ENCODE peak calls at places on chromosome 19, in four cellular contexts. One of them, this sample, is unnamed.

GRCh38 chr19:33724021-33724722 is 72.5 kb upstream of the KCTD15 start:
- DNase-seq in fibroblast of lung: no peak
- DNase-seq in epithelial cell of esophagus: no peak
- DNase-seq in fibroblast of the aortic adventitia: no peak
- DNase-seq in this sample: no peak

GRCh38 chr19:1221904-1222255 is 15.9 kb downstream of the CBARP start:
- DNase-seq in fibroblast of lung: no peak
- DNase-seq in fibroblast of the aortic adventitia: no peak
- DNase-seq in epithelial cell of esophagus: no peak
- DNase-seq in this sample: no peak

GRCh38 chr19:2636142-2636896 is 66.2 kb downstream of the GNG7 start:
- DNase-seq in fibroblast of lung: no peak
- DNase-seq in epithelial cell of esophagus: no peak
- DNase-seq in fibroblast of the aortic adventitia: no peak
- DNase-seq in this sample: no peak

GRCh38 chr19:45766919-45767346 is 2.1 kb downstream of the SIX5 start:
- DNase-seq in fibroblast of lung: no peak
- DNase-seq in epithelial cell of esophagus: peak; percentile 22
- DNase-seq in fibroblast of the aortic adventitia: no peak
- DNase-seq in this sample: no peak

GRCh38 chr19:44783545-44783944 is 5.9 kb downstream of the CBLC start:
- DNase-seq in epithelial cell of esophagus: no peak
- DNase-seq in fibroblast of lung: no peak
- DNase-seq in fibroblast of the aortic adventitia: no peak
- DNase-seq in this sample: no peak

GRCh38 chr19:1074512-1075283 is 7.7 kb downstream of the ARHGAP45 start:
- DNase-seq in fibroblast of lung: no peak
- DNase-seq in epithelial cell of esophagus: no peak
- DNase-seq in fibroblast of the aortic adventitia: no peak
- DNase-seq in this sample: peak; percentile 85

GRCh38 chr19:3146677-3147100 is 10.9 kb downstream of the GNA15 start:
- DNase-seq in fibroblast of the aortic adventitia: no peak
- DNase-seq in epithelial cell of esophagus: no peak
- DNase-seq in fibroblast of lung: no peak
- DNase-seq in this sample: no peak

GRCh38 chr19:56751078-56751489 is 79.5 kb upstream of the ZNF835 start:
- DNase-seq in fibroblast of lung: no peak
- DNase-seq in fibroblast of the aortic adventitia: no peak
- DNase-seq in epithelial cell of esophagus: no peak
- DNase-seq in this sample: no peak

GRCh38 chr19:48290341-48290922 is 20.6 kb downstream of the ZNF114 start:
- DNase-seq in epithelial cell of esophagus: peak; percentile 26
- DNase-seq in fibroblast of lung: peak; percentile 26
- DNase-seq in fibroblast of the aortic adventitia: peak; percentile 61
- DNase-seq in this sample: no peak

GRCh38 chr19:33727331-33728028 is 69.2 kb upstream of the KCTD15 start:
- DNase-seq in fibroblast of the aortic adventitia: no peak
- DNase-seq in epithelial cell of esophagus: no peak
- DNase-seq in fibroblast of lung: no peak
- DNase-seq in this sample: no peak

GRCh38 chr19:35560271-35560670 is 3.2 kb downstream of the ATP4A start:
- DNase-seq in fibroblast of the aortic adventitia: no peak
- DNase-seq in fibroblast of lung: no peak
- DNase-seq in epithelial cell of esophagus: no peak
- DNase-seq in this sample: no peak

GRCh38 chr19:53290758-53291549 is 23.4 kb upstream of the VN1R4 start:
- DNase-seq in fibroblast of the aortic adventitia: no peak
- DNase-seq in epithelial cell of esophagus: no peak
- DNase-seq in fibroblast of lung: no peak
- DNase-seq in this sample: no peak

GRCh38 chr19:46426035-46426505 is 2.7 kb downstream of the PNMA8C start:
- DNase-seq in fibroblast of lung: peak; percentile 47
- DNase-seq in epithelial cell of esophagus: no peak
- DNase-seq in fibroblast of the aortic adventitia: no peak
- DNase-seq in this sample: no peak

GRCh38 chr19:6765738-6766356 is 1.4 kb downstream of the SH2D3A start:
- DNase-seq in fibroblast of lung: no peak
- DNase-seq in epithelial cell of esophagus: peak; percentile 95
- DNase-seq in fibroblast of the aortic adventitia: no peak
- DNase-seq in this sample: no peak

GRCh38 chr19:21474671-21475181 is 30.7 kb upstream of the ZNF429 start:
- DNase-seq in fibroblast of lung: peak; percentile 73
- DNase-seq in epithelial cell of esophagus: peak; percentile 24
- DNase-seq in fibroblast of the aortic adventitia: peak; percentile 4
- DNase-seq in this sample: peak; percentile 18

GRCh38 chr19:44869728-44870470 is 21.2 kb upstream of the TOMM40 start:
- DNase-seq in fibroblast of lung: peak; percentile 70
- DNase-seq in fibroblast of the aortic adventitia: no peak
- DNase-seq in epithelial cell of esophagus: no peak
- DNase-seq in this sample: no peak

GRCh38 chr19:17902701-17903100 is 30.1 kb upstream of the CCDC124 start:
- DNase-seq in fibroblast of lung: peak; percentile 38
- DNase-seq in epithelial cell of esophagus: peak; percentile 76
- DNase-seq in fibroblast of the aortic adventitia: peak; percentile 35
- DNase-seq in this sample: no peak

GRCh38 chr19:38321646-38322323 is 2.1 kb downstream of the KCNK6 start:
- DNase-seq in fibroblast of the aortic adventitia: peak; percentile 90
- DNase-seq in epithelial cell of esophagus: peak; percentile 94
- DNase-seq in fibroblast of lung: peak; percentile 25
- DNase-seq in this sample: no peak

GRCh38 chr19:31659897-31660210 is 310.6 kb upstream of the TSHZ3 start:
- DNase-seq in fibroblast of lung: no peak
- DNase-seq in fibroblast of the aortic adventitia: peak; percentile 26
- DNase-seq in epithelial cell of esophagus: no peak
- DNase-seq in this sample: no peak

GRCh38 chr19:19816679-19817078 is 4.9 kb downstream of the ZNF506 start:
- DNase-seq in epithelial cell of esophagus: no peak
- DNase-seq in fibroblast of the aortic adventitia: no peak
- DNase-seq in fibroblast of lung: no peak
- DNase-seq in this sample: no peak

GRCh38 chr19:5259750-5260149 is 80.9 kb downstream of the PTPRS start:
- DNase-seq in epithelial cell of esophagus: no peak
- DNase-seq in fibroblast of lung: no peak
- DNase-seq in fibroblast of the aortic adventitia: no peak
- DNase-seq in this sample: no peak

GRCh38 chr19:18006895-18007604 is 920 bp upstream of the ARRDC2 start:
- DNase-seq in fibroblast of the aortic adventitia: peak; percentile 71
- DNase-seq in fibroblast of lung: peak; percentile 70
- DNase-seq in epithelial cell of esophagus: peak; percentile 76
- DNase-seq in this sample: peak; percentile 86

GRCh38 chr19:17041994-17042393 is 15.4 kb upstream of the CPAMD8 start:
- DNase-seq in epithelial cell of esophagus: no peak
- DNase-seq in fibroblast of the aortic adventitia: peak; percentile 66
- DNase-seq in fibroblast of lung: peak; percentile 66
- DNase-seq in this sample: no peak

GRCh38 chr19:13117772-13118423 is at the start of gene NACC1:
- DNase-seq in fibroblast of lung: peak; percentile 86
- DNase-seq in fibroblast of the aortic adventitia: peak; percentile 85
- DNase-seq in epithelial cell of esophagus: peak; percentile 91
- DNase-seq in this sample: peak; percentile 92

GRCh38 chr19:4191044-4191443 is 8.6 kb downstream of the ANKRD24 start:
- DNase-seq in epithelial cell of esophagus: no peak
- DNase-seq in fibroblast of the aortic adventitia: no peak
- DNase-seq in fibroblast of lung: no peak
- DNase-seq in this sample: no peak

GRCh38 chr19:28305513-28305912 is 907.4 kb downstream of the UQCRFS1 start:
- DNase-seq in fibroblast of lung: no peak
- DNase-seq in fibroblast of the aortic adventitia: no peak
- DNase-seq in epithelial cell of esophagus: no peak
- DNase-seq in this sample: no peak

GRCh38 chr19:17734146-17734545 is 14.9 kb downstream of the MAP1S start:
- DNase-seq in fibroblast of the aortic adventitia: no peak
- DNase-seq in fibroblast of lung: no peak
- DNase-seq in epithelial cell of esophagus: no peak
- DNase-seq in this sample: no peak

GRCh38 chr19:58582985-58583384 is 9.8 kb upstream of the MZF1 start:
- DNase-seq in fibroblast of the aortic adventitia: no peak
- DNase-seq in fibroblast of lung: no peak
- DNase-seq in epithelial cell of esophagus: no peak
- DNase-seq in this sample: no peak

GRCh38 chr19:47663911-47664771 is 49.1 kb upstream of the EHD2 start:
- DNase-seq in fibroblast of the aortic adventitia: peak; percentile 100
- DNase-seq in fibroblast of lung: peak; percentile 100
- DNase-seq in epithelial cell of esophagus: peak; percentile 95
- DNase-seq in this sample: no peak

GRCh38 chr19:50531171-50531612 is 17.5 kb upstream of the ASPDH start:
- DNase-seq in fibroblast of the aortic adventitia: no peak
- DNase-seq in fibroblast of lung: no peak
- DNase-seq in epithelial cell of esophagus: no peak
- DNase-seq in this sample: no peak

DNA sequence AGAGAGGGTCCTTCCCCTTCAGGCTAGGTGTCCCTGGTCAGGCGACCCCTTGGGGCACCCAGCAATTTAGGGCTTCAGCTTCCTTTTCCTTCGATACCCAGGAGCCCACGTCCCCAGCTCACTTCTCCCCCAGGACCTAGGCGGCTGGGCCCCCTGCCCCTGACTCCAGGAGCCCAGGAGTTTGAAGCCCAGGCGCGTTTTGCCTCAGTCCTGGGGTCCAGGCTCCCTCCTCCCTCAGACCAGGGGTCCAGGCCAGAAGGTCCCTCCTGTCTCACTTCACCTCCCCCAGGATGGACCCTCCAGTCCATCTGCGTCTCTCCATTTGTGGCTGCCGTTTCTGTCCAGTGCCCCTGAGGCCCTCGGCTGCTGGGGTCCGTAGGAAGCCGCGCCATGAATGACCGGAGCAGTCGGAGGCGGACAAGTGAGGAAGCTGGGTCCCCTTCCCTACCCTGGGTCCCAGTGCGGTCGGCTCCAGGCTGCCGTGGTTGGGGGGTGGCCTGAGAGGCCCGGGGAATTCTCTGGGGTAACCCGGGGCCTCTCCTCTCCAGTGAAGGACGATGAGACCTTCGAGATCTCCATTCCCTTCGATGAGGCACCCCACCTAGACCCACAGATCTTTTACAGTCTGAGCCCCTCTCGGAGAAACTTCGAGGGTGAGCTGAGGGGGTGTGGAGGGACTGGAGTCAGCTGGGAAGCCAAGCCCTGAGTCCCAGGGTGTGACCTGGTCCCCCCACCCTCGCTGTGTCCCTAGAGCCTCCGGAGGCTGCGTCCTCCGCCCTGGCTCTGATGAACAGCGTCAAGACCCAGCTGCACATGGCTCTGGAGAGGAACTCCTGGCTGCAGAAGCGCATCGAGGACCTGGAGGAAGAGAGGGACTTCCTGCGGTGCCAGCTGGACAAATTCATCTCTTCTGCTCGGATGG is 906 bp downstream of the CCDC106 start:
- DNase-seq in fibroblast of the aortic adventitia: no peak
- DNase-seq in epithelial cell of esophagus: no peak
- DNase-seq in fibroblast of lung: no peak
- DNase-seq in this sample: no peak
- H3K4me3 ChIP-seq in fibroblast of the aortic adventitia: peak overlapping the region; percentile 80
- H3K4me3 ChIP-seq in epithelial cell of esophagus: peak overlapping the region; percentile 64
- H3K4me3 ChIP-seq in fibroblast of lung: peak overlapping the region; percentile 58
- H3K4me3 ChIP-seq in this sample: peak overlapping the region; percentile 83

DNA sequence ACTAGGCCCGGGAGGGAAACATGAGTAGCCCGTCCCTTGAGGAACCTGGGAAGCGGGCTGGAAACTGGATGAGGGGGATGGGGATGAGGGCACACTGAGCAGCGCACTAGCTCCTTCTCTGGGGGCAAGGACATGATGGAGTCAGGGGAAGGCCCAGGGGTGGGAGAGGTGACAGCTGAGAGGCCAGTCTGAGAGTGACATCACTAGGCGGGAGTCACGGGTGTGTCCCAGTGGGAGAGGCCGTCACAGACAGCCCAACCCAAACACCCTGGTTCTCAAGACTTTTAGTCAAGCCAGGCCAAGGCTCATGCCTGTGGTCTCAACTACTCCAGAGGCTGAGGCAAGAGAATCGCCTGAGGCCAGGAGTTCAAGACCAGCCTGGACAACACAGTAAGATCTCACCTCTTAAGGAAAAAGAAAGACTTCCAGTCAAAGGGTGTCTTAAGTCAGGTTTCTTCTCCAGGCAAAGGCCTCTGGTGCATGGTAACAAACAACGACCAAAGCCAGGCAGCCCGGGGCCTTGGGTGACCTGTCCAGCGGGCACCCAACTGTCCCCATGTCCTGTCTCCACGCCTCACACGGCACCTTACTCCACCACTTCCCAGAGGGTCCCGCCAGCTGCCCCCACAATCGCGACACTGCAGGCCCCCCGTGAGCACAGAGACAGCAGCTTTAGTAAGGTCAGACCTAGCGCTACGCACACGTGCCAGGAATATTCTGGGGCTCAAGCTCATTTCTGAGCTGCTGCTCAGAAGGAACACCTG is 25.5 kb upstream of the TIMM44 start:
- DNase-seq in fibroblast of the aortic adventitia: peak; percentile 16
- DNase-seq in epithelial cell of esophagus: no peak
- DNase-seq in fibroblast of lung: peak; percentile 24
- DNase-seq in this sample: no peak
- TF ChIP-seq CTCF in fibroblast of the aortic adventitia: no peak
- TF ChIP-seq CTCF in epithelial cell of esophagus: no peak
- TF ChIP-seq CTCF in fibroblast of lung: no peak
- TF ChIP-seq CTCF in this sample: no peak

GRCh38 chr19:10979950-10980349 is 19.1 kb downstream of the SMARCA4 start:
- DNase-seq in fibroblast of lung: peak; percentile 11
- DNase-seq in epithelial cell of esophagus: no peak
- DNase-seq in fibroblast of the aortic adventitia: no peak
- DNase-seq in this sample: no peak
- H3K4me3 ChIP-seq in fibroblast of lung: no peak overlapping the region
- H3K4me3 ChIP-seq in epithelial cell of esophagus: no peak overlapping the region
- H3K4me3 ChIP-seq in fibroblast of the aortic adventitia: no peak overlapping the region
- H3K4me3 ChIP-seq in this sample: no peak overlapping the region

GRCh38 chr19:10552596-10553053 is 8.9 kb downstream of the ATG4D start:
- DNase-seq in fibroblast of lung: peak; percentile 17
- DNase-seq in fibroblast of the aortic adventitia: no peak
- DNase-seq in epithelial cell of esophagus: no peak
- DNase-seq in this sample: no peak

GRCh38 chr19:10553087-10553667 is 9.5 kb downstream of the ATG4D start:
- DNase-seq in fibroblast of lung: no peak
- DNase-seq in epithelial cell of esophagus: no peak
- DNase-seq in fibroblast of the aortic adventitia: no peak
- DNase-seq in this sample: no peak

GRCh38 chr19:10549733-10550132 is 6.0 kb downstream of the ATG4D start:
- DNase-seq in fibroblast of lung: no peak
- DNase-seq in fibroblast of the aortic adventitia: no peak
- DNase-seq in epithelial cell of esophagus: no peak
- DNase-seq in this sample: no peak

GRCh38 chr19:10550336-10550735 is 6.6 kb downstream of the ATG4D start:
- DNase-seq in epithelial cell of esophagus: no peak
- DNase-seq in fibroblast of the aortic adventitia: no peak
- DNase-seq in fibroblast of lung: no peak
- DNase-seq in this sample: no peak

DNA sequence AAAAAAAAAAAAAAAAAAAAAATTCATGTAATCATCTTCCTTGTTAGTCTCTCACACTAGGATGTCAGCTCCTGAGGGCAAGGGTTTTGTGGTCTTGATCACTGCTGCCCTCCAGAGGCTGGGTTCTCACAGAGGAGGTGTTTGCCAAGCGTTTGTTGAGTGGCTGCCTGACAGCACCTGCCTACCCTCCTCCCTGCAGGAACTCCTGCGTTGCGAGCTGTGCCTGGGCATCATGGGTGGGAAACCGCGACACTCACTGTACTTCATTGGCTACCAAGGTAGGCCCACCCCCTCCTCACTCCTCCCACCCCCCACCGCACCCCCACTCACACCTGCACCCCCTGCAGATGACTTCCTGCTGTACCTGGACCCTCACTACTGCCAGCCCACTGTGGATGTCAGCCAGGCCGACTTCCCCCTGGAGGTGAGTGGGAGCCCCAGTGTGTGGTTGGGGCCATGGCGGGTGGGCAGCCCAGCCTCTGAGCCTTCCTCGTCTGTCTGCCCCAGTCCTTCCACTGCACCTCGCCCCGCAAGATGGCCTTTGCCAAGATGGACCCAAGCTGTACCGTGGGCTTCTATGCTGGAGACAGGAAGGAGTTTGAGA is 8.1 kb downstream of the ATG4D start:
- DNase-seq in fibroblast of lung: peak; percentile 22
- DNase-seq in epithelial cell of esophagus: peak; percentile 81
- DNase-seq in fibroblast of the aortic adventitia: peak; percentile 42
- DNase-seq in this sample: no peak
- TF ChIP-seq CTCF in fibroblast of lung: no peak
- TF ChIP-seq CTCF in epithelial cell of esophagus: peak; percentile 53
- TF ChIP-seq CTCF in fibroblast of the aortic adventitia: peak; percentile 29
- TF ChIP-seq CTCF in this sample: peak; percentile 3

This sample was measured in GM06990.